ENCODE peak calls at places on chromosomes 2 and 18, in five cellular contexts. One of them, this sample, is unnamed.

GRCh38 chr2:182404102-182404501 is 22.7 kb downstream of the PDE1A start:
- DNase-seq in BJ: no peak
- DNase-seq in left ventricle myocardium inferior: no peak
- DNase-seq in fibroblast of pulmonary artery: peak; percentile 69
- DNase-seq in GM20000: no peak
- DNase-seq in this sample: no peak

GRCh38 chr2:211901226-211901625 is 637.4 kb downstream of the ERBB4 start:
- DNase-seq in left ventricle myocardium inferior: no peak
- DNase-seq in GM20000: no peak
- DNase-seq in fibroblast of pulmonary artery: no peak
- DNase-seq in BJ: no peak
- DNase-seq in this sample: no peak

GRCh38 chr2:71166812-71167211 is 36.4 kb downstream of the MPHOSPH10 start:
- DNase-seq in left ventricle myocardium inferior: no peak
- DNase-seq in GM20000: no peak
- DNase-seq in BJ: no peak
- DNase-seq in fibroblast of pulmonary artery: no peak
- DNase-seq in this sample: no peak

GRCh38 chr2:173062806-173063205 is 12.8 kb upstream of the MAP3K20 start:
- DNase-seq in BJ: no peak
- DNase-seq in GM20000: no peak
- DNase-seq in left ventricle myocardium inferior: no peak
- DNase-seq in fibroblast of pulmonary artery: no peak
- DNase-seq in this sample: no peak

GRCh38 chr18:76460482-76460881 is 34.6 kb downstream of the ZNF516 start:
- DNase-seq in fibroblast of pulmonary artery: no peak
- DNase-seq in GM20000: peak; percentile 9
- DNase-seq in left ventricle myocardium inferior: no peak
- DNase-seq in BJ: no peak
- DNase-seq in this sample: no peak

GRCh38 chr2:141534671-141535359 is 596.0 kb downstream of the LRP1B start:
- DNase-seq in left ventricle myocardium inferior: no peak
- DNase-seq in BJ: no peak
- DNase-seq in GM20000: peak; percentile 11
- DNase-seq in fibroblast of pulmonary artery: no peak
- DNase-seq in this sample: no peak

GRCh38 chr2:27175330-27175729 is 26.5 kb downstream of the TCF23 start:
- DNase-seq in fibroblast of pulmonary artery: peak; percentile 38
- DNase-seq in GM20000: no peak
- DNase-seq in left ventricle myocardium inferior: no peak
- DNase-seq in BJ: no peak
- DNase-seq in this sample: no peak

GRCh38 chr2:225534697-225535096 is 135.2 kb downstream of the NYAP2 start:
- DNase-seq in fibroblast of pulmonary artery: no peak
- DNase-seq in BJ: no peak
- DNase-seq in left ventricle myocardium inferior: no peak
- DNase-seq in GM20000: no peak
- DNase-seq in this sample: no peak

GRCh38 chr2:17827306-17827705 is 11.0 kb downstream of the MSGN1 start:
- DNase-seq in left ventricle myocardium inferior: no peak
- DNase-seq in BJ: no peak
- DNase-seq in fibroblast of pulmonary artery: no peak
- DNase-seq in GM20000: no peak
- DNase-seq in this sample: no peak

GRCh38 chr2:74983606-74984005 is 25.2 kb downstream of the POLE4 start:
- DNase-seq in BJ: no peak
- DNase-seq in fibroblast of pulmonary artery: no peak
- DNase-seq in left ventricle myocardium inferior: no peak
- DNase-seq in GM20000: no peak
- DNase-seq in this sample: no peak

GRCh38 chr2:74979844-74980243 is 21.4 kb downstream of the POLE4 start:
- DNase-seq in GM20000: no peak
- DNase-seq in BJ: no peak
- DNase-seq in fibroblast of pulmonary artery: no peak
- DNase-seq in left ventricle myocardium inferior: no peak
- DNase-seq in this sample: no peak

GRCh38 chr2:74984947-74985637 is 26.6 kb downstream of the POLE4 start:
- DNase-seq in GM20000: no peak
- DNase-seq in left ventricle myocardium inferior: no peak
- DNase-seq in fibroblast of pulmonary artery: no peak
- DNase-seq in BJ: no peak
- DNase-seq in this sample: no peak

GRCh38 chr2:74984017-74984416 is 25.6 kb downstream of the POLE4 start:
- DNase-seq in BJ: no peak
- DNase-seq in left ventricle myocardium inferior: no peak
- DNase-seq in GM20000: no peak
- DNase-seq in fibroblast of pulmonary artery: no peak
- DNase-seq in this sample: no peak

GRCh38 chr2:74982581-74982980 is 24.1 kb downstream of the POLE4 start:
- DNase-seq in GM20000: no peak
- DNase-seq in left ventricle myocardium inferior: no peak
- DNase-seq in fibroblast of pulmonary artery: peak; percentile 13
- DNase-seq in BJ: no peak
- DNase-seq in this sample: no peak
- TF ChIP-seq CTCF in GM20000: no peak
- TF ChIP-seq CTCF in left ventricle myocardium inferior: no peak
- TF ChIP-seq CTCF in fibroblast of pulmonary artery: peak; percentile 17
- TF ChIP-seq CTCF in BJ: no peak
- TF ChIP-seq CTCF in this sample: no peak

GRCh38 chr18:51029694-51030536 is at the start of gene SMAD4:
- DNase-seq in fibroblast of pulmonary artery: peak; percentile 97
- DNase-seq in BJ: peak; percentile 67
- DNase-seq in GM20000: peak; percentile 97
- DNase-seq in left ventricle myocardium inferior: peak; percentile 96
- DNase-seq in this sample: peak; percentile 100
- TF ChIP-seq CTCF in fibroblast of pulmonary artery: no peak
- TF ChIP-seq CTCF in BJ: peak; percentile 2
- TF ChIP-seq CTCF in GM20000: no peak
- TF ChIP-seq CTCF in left ventricle myocardium inferior: no peak
- TF ChIP-seq CTCF in this sample: no peak

DNA sequence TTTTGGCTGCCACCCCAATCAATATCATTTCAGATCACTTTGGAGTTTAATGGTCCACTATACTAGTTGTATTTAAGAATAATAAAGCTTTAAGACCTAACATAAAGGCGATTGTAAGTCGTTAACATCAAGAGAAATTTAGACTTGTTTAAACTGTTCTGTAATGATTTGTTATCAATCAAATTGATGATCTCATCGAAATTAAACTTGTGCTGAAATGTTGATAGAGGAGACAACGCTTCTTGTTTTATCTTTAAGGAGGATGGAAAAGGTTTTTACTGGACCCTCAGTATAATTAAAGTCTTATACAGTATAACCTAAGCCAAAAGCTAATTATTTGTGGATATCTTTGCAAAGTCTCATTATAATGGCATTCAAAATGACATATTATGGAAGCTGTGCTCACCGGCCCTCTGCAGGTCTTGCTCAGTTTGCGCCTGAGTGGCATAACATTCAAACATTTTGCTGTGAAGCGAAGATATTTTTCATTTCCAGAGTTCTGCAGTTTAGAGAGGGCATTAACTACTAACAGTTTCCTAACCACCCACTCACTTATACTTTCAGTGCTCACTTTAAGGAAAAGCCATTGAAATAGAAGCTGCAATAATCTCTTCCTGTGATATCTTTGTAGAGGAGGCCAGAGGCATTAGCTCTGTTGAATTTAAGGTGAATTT is 1.4 kb upstream of the SERTAD2 start:
- DNase-seq in GM20000: no peak
- DNase-seq in BJ: no peak
- DNase-seq in left ventricle myocardium inferior: no peak
- DNase-seq in fibroblast of pulmonary artery: peak; percentile 38
- DNase-seq in this sample: no peak
- TF ChIP-seq CTCF in GM20000: no peak
- TF ChIP-seq CTCF in BJ: peak; percentile 51
- TF ChIP-seq CTCF in left ventricle myocardium inferior: peak; percentile 35
- TF ChIP-seq CTCF in fibroblast of pulmonary artery: peak; percentile 43
- TF ChIP-seq CTCF in this sample: peak; percentile 26

DNA sequence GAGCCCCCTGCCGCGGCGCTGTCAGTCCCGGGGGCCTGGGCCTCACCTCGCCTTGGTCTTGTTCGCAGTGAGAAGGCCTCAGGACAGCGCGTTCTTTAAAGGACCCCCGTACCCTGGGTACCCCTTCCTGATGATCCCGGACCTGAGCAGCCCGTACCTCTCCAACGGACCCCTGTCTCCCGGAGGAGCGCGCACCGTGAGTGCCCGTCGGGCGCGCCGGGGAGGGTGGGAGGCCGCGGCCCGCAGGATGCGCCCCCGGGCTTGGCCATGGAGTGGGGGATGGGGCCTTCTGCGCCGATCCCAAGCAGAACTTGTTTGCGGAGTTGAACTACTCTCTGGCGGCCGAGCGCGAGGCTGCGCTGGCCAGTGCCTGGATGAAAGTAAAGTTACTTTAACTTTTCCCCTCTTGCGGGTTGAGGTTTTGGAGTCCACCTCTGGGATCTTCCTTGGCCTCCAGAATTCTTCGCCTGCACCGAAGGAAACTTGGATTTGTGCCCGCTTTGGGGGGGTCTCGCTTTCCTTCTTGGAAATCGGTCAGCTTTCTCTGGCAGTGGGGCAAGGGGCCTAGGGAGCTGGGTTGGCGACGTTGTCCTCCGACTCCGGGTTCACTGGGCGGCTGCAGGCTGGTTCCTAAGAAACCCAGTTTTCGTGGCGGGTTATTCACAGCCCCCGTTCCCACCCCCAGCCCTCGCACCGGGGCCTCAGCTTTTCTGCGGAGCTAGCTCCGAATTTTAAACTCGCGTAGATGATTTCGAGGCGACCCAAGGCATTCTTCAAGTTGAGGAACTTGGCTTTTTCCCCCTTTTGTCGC is 1.3 kb downstream of the TCF7L1 start:
- DNase-seq in GM20000: peak; percentile 39
- DNase-seq in left ventricle myocardium inferior: peak; percentile 50
- DNase-seq in fibroblast of pulmonary artery: peak; percentile 60
- DNase-seq in BJ: no peak
- DNase-seq in this sample: peak; percentile 75
- TF ChIP-seq CTCF in GM20000: no peak
- TF ChIP-seq CTCF in left ventricle myocardium inferior: no peak
- TF ChIP-seq CTCF in fibroblast of pulmonary artery: no peak
- TF ChIP-seq CTCF in BJ: peak; percentile 12
- TF ChIP-seq CTCF in this sample: no peak

GRCh38 chr18:56995579-56996194 is 151.2 kb upstream of the BOD1L2 start:
- DNase-seq in left ventricle myocardium inferior: no peak
- DNase-seq in fibroblast of pulmonary artery: no peak
- DNase-seq in GM20000: no peak
- DNase-seq in BJ: no peak
- DNase-seq in this sample: no peak
- TF ChIP-seq CTCF in left ventricle myocardium inferior: no peak
- TF ChIP-seq CTCF in fibroblast of pulmonary artery: no peak
- TF ChIP-seq CTCF in GM20000: no peak
- TF ChIP-seq CTCF in BJ: no peak
- TF ChIP-seq CTCF in this sample: no peak

GRCh38 chr2:218292700-218293014 is 354 bp upstream of the TMBIM1 start:
- DNase-seq in left ventricle myocardium inferior: no peak
- DNase-seq in GM20000: no peak
- DNase-seq in fibroblast of pulmonary artery: no peak
- DNase-seq in BJ: no peak
- DNase-seq in this sample: no peak
- TF ChIP-seq CTCF in left ventricle myocardium inferior: peak; percentile 45
- TF ChIP-seq CTCF in GM20000: no peak
- TF ChIP-seq CTCF in fibroblast of pulmonary artery: no peak
- TF ChIP-seq CTCF in BJ: no peak
- TF ChIP-seq CTCF in this sample: peak; percentile 11

GRCh38 chr2:30373881-30374302 is 73.2 kb upstream of the LCLAT1 start:
- DNase-seq in fibroblast of pulmonary artery: peak; percentile 38
- DNase-seq in left ventricle myocardium inferior: no peak
- DNase-seq in BJ: peak; percentile 41
- DNase-seq in GM20000: no peak
- DNase-seq in this sample: no peak
- TF ChIP-seq CTCF in fibroblast of pulmonary artery: no peak
- TF ChIP-seq CTCF in left ventricle myocardium inferior: no peak
- TF ChIP-seq CTCF in BJ: peak; percentile 24
- TF ChIP-seq CTCF in GM20000: no peak
- TF ChIP-seq CTCF in this sample: no peak

GRCh38 chr2:112018846-112019245 is 36.2 kb upstream of the TMEM87B start:
- DNase-seq in BJ: no peak
- DNase-seq in GM20000: no peak
- DNase-seq in left ventricle myocardium inferior: no peak
- DNase-seq in fibroblast of pulmonary artery: no peak
- DNase-seq in this sample: no peak

GRCh38 chr2:112021781-112022231 is 33.3 kb upstream of the TMEM87B start:
- DNase-seq in GM20000: no peak
- DNase-seq in left ventricle myocardium inferior: no peak
- DNase-seq in fibroblast of pulmonary artery: peak; percentile 53
- DNase-seq in BJ: no peak
- DNase-seq in this sample: no peak

GRCh38 chr2:112021269-112021668 is 33.8 kb upstream of the TMEM87B start:
- DNase-seq in left ventricle myocardium inferior: no peak
- DNase-seq in GM20000: no peak
- DNase-seq in fibroblast of pulmonary artery: no peak
- DNase-seq in BJ: no peak
- DNase-seq in this sample: no peak

GRCh38 chr2:112019510-112019909 is 35.6 kb upstream of the TMEM87B start:
- DNase-seq in BJ: no peak
- DNase-seq in GM20000: no peak
- DNase-seq in fibroblast of pulmonary artery: no peak
- DNase-seq in left ventricle myocardium inferior: no peak
- DNase-seq in this sample: no peak

DNA sequence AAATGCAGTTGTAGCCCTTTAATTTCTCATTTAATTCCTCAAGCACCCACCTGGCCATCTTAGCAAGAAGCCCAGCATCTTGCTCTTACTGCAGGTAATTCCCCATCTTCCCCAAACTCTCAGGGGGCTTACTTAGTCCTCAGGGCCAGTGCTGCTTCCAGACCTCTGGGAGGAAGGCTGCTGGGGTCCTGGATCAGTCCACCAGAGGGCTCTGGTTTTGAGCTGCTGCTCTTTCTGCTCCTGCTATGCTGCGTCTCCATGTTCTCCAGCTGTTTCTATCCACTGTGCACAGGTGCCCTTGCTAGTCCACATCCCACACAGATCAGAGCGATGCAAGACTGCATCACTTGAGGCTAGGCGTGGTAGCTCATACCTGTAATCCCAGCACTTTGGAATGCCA is 34.5 kb upstream of the TMEM87B start:
- DNase-seq in fibroblast of pulmonary artery: no peak
- DNase-seq in GM20000: no peak
- DNase-seq in left ventricle myocardium inferior: no peak
- DNase-seq in BJ: no peak
- DNase-seq in this sample: no peak
- TF ChIP-seq CTCF in fibroblast of pulmonary artery: peak; percentile 18
- TF ChIP-seq CTCF in GM20000: no peak
- TF ChIP-seq CTCF in left ventricle myocardium inferior: no peak
- TF ChIP-seq CTCF in BJ: no peak
- TF ChIP-seq CTCF in this sample: peak; percentile 10

DNA sequence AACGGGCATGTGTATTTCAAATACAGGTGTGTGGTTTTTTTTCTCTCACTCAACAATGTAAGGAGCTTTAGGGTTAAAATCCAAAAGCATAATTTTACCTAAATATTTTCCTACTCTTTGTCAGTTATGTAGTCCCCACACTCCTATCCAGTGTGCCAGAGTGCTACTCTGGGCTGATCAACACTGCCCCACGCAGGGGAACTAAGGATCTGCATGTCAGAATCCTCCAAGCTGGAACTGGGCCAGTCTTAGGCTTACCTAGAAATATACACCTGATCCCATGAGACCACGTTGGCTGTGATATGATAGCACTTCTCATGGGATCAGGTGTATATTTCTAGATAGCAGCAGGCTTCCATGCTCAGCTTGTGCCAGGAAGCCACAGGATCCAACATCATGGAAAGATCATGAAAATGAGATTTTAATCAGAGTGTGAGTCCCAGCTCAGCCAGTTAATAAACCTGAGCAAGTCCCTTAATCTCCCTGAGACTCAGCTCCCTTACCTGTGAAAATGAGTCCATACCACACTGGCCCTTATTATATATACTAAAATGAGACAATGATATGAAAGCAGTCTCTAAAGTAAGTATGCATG is 29.7 kb downstream of the CCDC141 start:
- DNase-seq in left ventricle myocardium inferior: no peak
- DNase-seq in BJ: no peak
- DNase-seq in GM20000: peak; percentile 25
- DNase-seq in fibroblast of pulmonary artery: peak; percentile 17
- DNase-seq in this sample: peak; percentile 42
- TF ChIP-seq CTCF in left ventricle myocardium inferior: peak; percentile 52
- TF ChIP-seq CTCF in BJ: peak; percentile 14
- TF ChIP-seq CTCF in GM20000: peak; percentile 59
- TF ChIP-seq CTCF in fibroblast of pulmonary artery: peak; percentile 48
- TF ChIP-seq CTCF in this sample: peak; percentile 51